ENCODE peak calls at places on chromosomes 4 and X, in five cellular contexts. D is GM23338, Q is mesenchymal stem cell, E is adipocyte, X is cardiac muscle cell. I is an unnamed sample. For H3K27me3, the result is how much of the 10 kb centered on the place peaks cover.

GRCh38 chr4:112031712-112032328 is 113.4 kb upstream of the FAM241A start:
- DNase-seq in D (peak), Q (peak), E (peak), X (peak), I (peak)

GRCh38 chr4:26220704-26221103 is 100.1 kb upstream of the RBPJ start:
- DNase-seq in D (no peak), Q (peak), E (peak), X (no peak), I (no peak)

GRCh38 chr4:168197926-168198325 is 105.6 kb downstream of the ANXA10 start:
- DNase-seq in D (no peak), Q (no peak), E (no peak), X (no peak), I (no peak)

GRCh38 chrX:17621566-17622270 is 115.6 kb upstream of the SCML1 start:
- DNase-seq in D (no peak), Q (no peak), E (no peak), X (no peak), I (no peak)

GRCh38 chr4:145882594-145882993 is 56.0 kb downstream of the ZNF827 start:
- DNase-seq in D (no peak), Q (no peak), E (no peak), X (no peak), I (no peak)

GRCh38 chrX:9072281-9072680 is 38.4 kb upstream of the FAM9B start:
- DNase-seq in D (no peak), Q (no peak), E (peak), X (no peak), I (no peak)

GRCh38 chr4:19924761-19925160 is 326.9 kb upstream of the SLIT2 start:
- DNase-seq in D (no peak), Q (no peak), E (peak), X (no peak), I (no peak)

GRCh38 chrX:103818844-103819243 is 13.2 kb downstream of the RAB9B start:
- DNase-seq in D (no peak), Q (no peak), E (peak), X (no peak), I (no peak)

GRCh38 chrX:65545456-65545855 is 10.9 kb upstream of the LAS1L start:
- DNase-seq in D (no peak), Q (no peak), E (no peak), X (no peak), I (no peak)
- H3K4me3 ChIP-seq in D (no peak), Q (no peak), E (no peak), X (no peak), I (no peak)

GRCh38 chrX:153644356-153645125 is 2.5 kb upstream of the DUSP9 start:
- DNase-seq in D (peak), Q (no peak), E (peak), X (peak), I (peak)

GRCh38 chrX:153647461-153648357 is 706 bp downstream of the DUSP9 start:
- DNase-seq in D (no peak), Q (no peak), E (no peak), X (no peak), I (peak)

GRCh38 chrX:153645151-153645550 is 1.9 kb upstream of the DUSP9 start:
- DNase-seq in D (no peak), Q (no peak), E (no peak), X (no peak), I (peak)

GRCh38 chrX:153646620-153647373 is at the start of gene DUSP9:
- DNase-seq in D (peak), Q (peak), E (peak), X (peak), I (peak)

DNA sequence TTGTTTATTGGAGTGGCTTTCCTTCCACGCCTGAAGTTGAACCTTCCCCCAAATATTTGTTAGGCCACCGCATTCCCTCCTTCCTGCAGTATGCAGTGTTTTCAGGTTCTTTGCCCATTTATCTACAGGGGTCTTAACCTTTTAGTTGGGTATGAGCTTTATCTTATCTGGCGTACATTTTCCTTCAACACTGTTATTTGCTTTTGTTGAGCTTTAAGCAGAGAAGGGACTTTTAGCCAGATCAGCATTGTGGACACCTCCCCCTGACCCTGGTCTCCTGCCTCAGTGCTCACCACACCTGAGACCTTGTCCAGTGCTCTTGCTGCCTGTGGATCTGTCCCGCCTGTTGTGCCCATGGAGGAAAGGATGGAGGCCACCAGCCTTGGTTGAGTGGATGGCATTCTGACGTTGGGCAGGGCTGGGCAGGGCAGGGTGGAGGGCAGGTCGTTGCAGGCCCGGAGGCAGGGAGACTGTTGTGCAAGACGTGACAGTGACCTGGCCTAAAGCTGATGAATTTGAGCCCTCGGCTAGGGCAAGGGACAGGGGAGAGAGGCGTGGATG is 1.0 kb upstream of the DUSP9 start:
- DNase-seq in D (no peak), Q (no peak), E (no peak), X (no peak), I (peak)
- H3K27me3 ChIP-seq in D (half or more), Q (under half), E (half or more), X (half or more), I (half or more)

GRCh38 chr4:183407635-183408463 is 36.6 kb upstream of the CDKN2AIP start:
- DNase-seq in D (no peak), Q (no peak), E (no peak), X (no peak), I (no peak)
- H3K4me3 ChIP-seq in D (peak), Q (no peak), E (peak), X (peak), I (no peak)

GRCh38 chr4:3740256-3740655 is 25.9 kb upstream of the ADRA2C start:
- DNase-seq in D (no peak), Q (no peak), E (no peak), X (no peak), I (no peak)

GRCh38 chr4:3736806-3737205 is 29.4 kb upstream of the ADRA2C start:
- DNase-seq in D (no peak), Q (no peak), E (no peak), X (no peak), I (no peak)

GRCh38 chr4:3742610-3743009 is 23.6 kb upstream of the ADRA2C start:
- DNase-seq in D (no peak), Q (no peak), E (no peak), X (no peak), I (no peak)

GRCh38 chr4:3741217-3742011 is 24.8 kb upstream of the ADRA2C start:
- DNase-seq in D (no peak), Q (no peak), E (no peak), X (no peak), I (no peak)

GRCh38 chr4:3739577-3739976 is 26.6 kb upstream of the ADRA2C start:
- DNase-seq in D (no peak), Q (no peak), E (no peak), X (no peak), I (no peak)
- H3K27me3 ChIP-seq in D (under half), Q (under half), E (half or more), X (under half), I (under half)

DNA sequence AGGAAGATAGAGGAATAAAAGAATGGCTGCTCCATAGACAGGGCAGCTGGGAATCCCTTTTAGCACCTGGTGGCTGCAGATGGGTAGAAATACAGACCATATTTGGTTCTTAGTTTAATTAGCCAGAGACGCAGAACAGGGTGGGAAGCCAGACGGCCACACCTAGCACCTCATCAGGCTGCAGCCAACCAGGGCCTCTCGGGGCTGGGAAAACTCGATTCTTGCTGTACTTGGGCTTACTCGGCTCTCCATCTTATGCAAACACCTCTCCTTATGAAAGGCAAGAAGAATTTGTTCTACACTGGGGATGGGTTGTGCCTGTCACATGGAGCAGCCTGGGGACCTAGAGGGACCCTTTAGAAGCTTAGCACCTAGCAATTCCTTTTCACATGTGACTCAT is 19.7 kb downstream of the IRAK1 start:
- DNase-seq in D (peak), Q (no peak), E (no peak), X (no peak), I (no peak)
- H3K4me3 ChIP-seq in D (no peak), Q (no peak), E (no peak), X (no peak), I (no peak)

GRCh38 chr4:156816356-156816755 is 155.2 kb downstream of the PDGFC start:
- DNase-seq in D (no peak), Q (no peak), E (no peak), X (no peak), I (no peak)
- H3K27me3 ChIP-seq in D (under half), Q (under half), E (under half), X (under half), I (under half)

GRCh38 chr4:140944539-140944938 is 188.4 kb upstream of the TBC1D9 start:
- DNase-seq in D (no peak), Q (no peak), E (peak), X (no peak), I (no peak)
- H3K4me3 ChIP-seq in D (no peak), Q (no peak), E (peak), X (no peak), I (no peak)

GRCh38 chrX:12901486-12901885 is 4.9 kb upstream of the TLR8 start:
- DNase-seq in D (peak), Q (peak), E (peak), X (peak), I (peak)
- H3K27me3 ChIP-seq in D (under half), Q (under half), E (under half), X (under half), I (under half)

GRCh38 chr4:147793569-147793968 is 61.7 kb downstream of the ARHGAP10 start:
- DNase-seq in D (no peak), Q (peak), E (no peak), X (no peak), I (no peak)
- H3K4me3 ChIP-seq in D (no peak), Q (no peak), E (peak), X (no peak), I (no peak)

DNA sequence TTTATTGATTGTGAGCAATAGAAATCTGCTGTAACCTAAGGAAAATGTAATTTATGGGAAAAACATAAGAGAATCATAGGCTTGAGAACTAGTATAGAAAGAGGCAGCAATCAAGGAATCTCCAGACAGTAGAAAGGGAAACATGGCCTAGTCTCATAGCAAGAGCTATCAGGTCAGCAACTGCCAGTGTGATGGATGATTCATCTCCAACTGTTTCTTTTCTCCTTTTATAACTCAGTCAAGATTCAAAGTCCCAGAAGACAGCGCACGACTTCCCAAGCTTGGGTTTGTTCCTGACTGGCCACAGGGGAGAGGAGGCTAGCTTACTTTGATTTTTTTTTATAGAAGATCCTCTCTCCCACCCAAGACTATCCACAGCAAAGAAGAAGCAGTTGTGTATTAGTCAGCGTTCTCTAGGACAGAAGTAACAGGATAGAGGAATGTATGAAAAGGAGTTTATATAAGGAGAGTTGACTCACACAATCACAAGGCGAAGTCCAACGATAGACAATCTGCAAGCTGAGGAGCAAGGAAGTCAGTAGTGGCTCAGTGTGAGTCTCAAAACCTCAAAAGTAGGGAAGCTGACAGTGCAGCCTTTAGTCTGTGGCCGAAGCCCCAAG is 181.5 kb downstream of the GC start:
- DNase-seq in D (no peak), Q (peak), E (no peak), X (no peak), I (no peak)
- H3K27me3 ChIP-seq in D (under half), Q (under half), E (under half), X (under half), I (under half)

I was measured in H7.